ENCODE peak calls at places on chromosomes 6 and 20, in six cellular contexts. Y is OCI-M1; N is fibroblast of pulmonary artery; O is NCI-H1105; V is activated CD4-positive, alpha-beta T cell treated with anti-CD3 and anti-CD28 coated beads for 24 hours; J is Right ventricle myocardium inferior. E is an unnamed sample.

GRCh38 chr6:34315780-34316179 is 67.0 kb upstream of the SMIM29 start:
- DNase-seq in J (no peak), Y (peak), N (no peak), V (no peak), O (no peak), E (no peak)

GRCh38 chr6:105209950-105210706 is 30.3 kb upstream of the POPDC3 start:
- DNase-seq in Y (peak), J (no peak), O (no peak), N (peak), V (no peak), E (no peak)

GRCh38 chr6:152596706-152597105 is 40.5 kb downstream of the SYNE1 start:
- DNase-seq in J (no peak), O (no peak), N (no peak), Y (no peak), V (no peak), E (no peak)

GRCh38 chr20:62048346-62048761 is 17.3 kb downstream of the TAF4 start:
- DNase-seq in O (no peak), Y (no peak), N (no peak), J (no peak), V (no peak), E (no peak)

GRCh38 chr6:146287691-146288369 is 255.8 kb upstream of the RAB32 start:
- DNase-seq in V (no peak), J (no peak), N (peak), O (no peak), Y (peak), E (no peak)

GRCh38 chr6:157521665-157522335 is 140.8 kb downstream of the ZDHHC14 start:
- DNase-seq in Y (no peak), O (no peak), V (no peak), N (peak), J (no peak), E (no peak)

GRCh38 chr6:76867182-76867581 is 596.1 kb downstream of the HTR1B start:
- DNase-seq in J (no peak), O (no peak), Y (no peak), V (no peak), N (no peak), E (no peak)

GRCh38 chr6:122407712-122408111 is 8.3 kb downstream of the HSF2 start:
- DNase-seq in J (no peak), Y (peak), V (no peak), O (no peak), N (no peak), E (no peak)

GRCh38 chr6:26342106-26342999 is 22.6 kb upstream of the BTN3A2 start:
- DNase-seq in O (peak), V (no peak), Y (peak), N (peak), J (no peak), E (no peak)

GRCh38 chr6:114297135-114297534 is 45.7 kb downstream of the HS3ST5 start:
- DNase-seq in O (no peak), V (no peak), J (no peak), N (no peak), Y (no peak), E (no peak)

GRCh38 chr6:102798631-102799030 is 1405.1 kb downstream of the GRIK2 start:
- DNase-seq in N (no peak), J (no peak), Y (no peak), O (no peak), V (no peak), E (no peak)

GRCh38 chr6:44940367-44940766 is 387.8 kb upstream of the RUNX2 start:
- DNase-seq in O (no peak), N (no peak), Y (no peak), J (no peak), V (no peak), E (no peak)

GRCh38 chr6:125793280-125793679 is 2.5 kb downstream of the NCOA7 start:
- DNase-seq in Y (no peak), O (no peak), J (no peak), N (peak), V (no peak), E (no peak)

GRCh38 chr6:138662474-138662873 is 111.1 kb upstream of the CCDC28A start:
- DNase-seq in V (no peak), Y (no peak), N (peak), O (no peak), J (no peak), E (no peak)

GRCh38 chr20:3794701-3795420 is 1.2 kb upstream of the CDC25B start:
- DNase-seq in J (peak), V (no peak), O (no peak), Y (no peak), N (no peak), E (no peak)

GRCh38 chr20:35462351-35462750 is 7.0 kb downstream of the CEP250 start:
- DNase-seq in O (peak), V (no peak), N (no peak), Y (peak), J (no peak), E (no peak)

GRCh38 chr6:52409499-52409898 is 10.6 kb upstream of the EFHC1 start:
- DNase-seq in Y (peak), J (no peak), V (no peak), N (peak), O (no peak), E (no peak)

GRCh38 chr6:130720076-130720475 is 107.1 kb upstream of the SMLR1 start:
- DNase-seq in N (no peak), V (no peak), O (no peak), Y (no peak), J (no peak), E (peak)

GRCh38 chr6:146582857-146583256 is 15.9 kb upstream of the ADGB start:
- DNase-seq in O (peak), V (no peak), N (peak), J (peak), Y (peak), E (no peak)

GRCh38 chr6:135537782-135538301 is 40.3 kb upstream of the AHI1 start:
- DNase-seq in O (no peak), N (peak), Y (peak), V (no peak), J (no peak), E (peak)

GRCh38 chr6:21115111-21115510 is 478.4 kb upstream of the SOX4 start:
- DNase-seq in N (peak), Y (no peak), O (peak), V (no peak), J (no peak), E (no peak)

GRCh38 chr20:61321481-61321880 is 69.4 kb downstream of the CDH4 start:
- DNase-seq in V (no peak), Y (no peak), O (no peak), J (no peak), N (no peak), E (no peak)

GRCh38 chr6:112416885-112417284 is 69.8 kb downstream of the RFPL4B start:
- DNase-seq in Y (no peak), N (no peak), O (no peak), J (no peak), V (no peak), E (no peak)

GRCh38 chr6:70080443-70081062 is 214.2 kb downstream of the COL19A1 start:
- DNase-seq in J (no peak), V (no peak), Y (peak), O (no peak), N (no peak), E (no peak)

GRCh38 chr20:63767456-63767855 is 27.9 kb downstream of the SLC2A4RG start:
- DNase-seq in O (no peak), Y (no peak), V (no peak), J (no peak), N (no peak), E (no peak)

GRCh38 chr6:117446851-117447250 is 21.1 kb upstream of the ROS1 start:
- DNase-seq in O (no peak), V (no peak), N (no peak), J (no peak), Y (no peak), E (no peak)

GRCh38 chr20:55597526-55597925 is 407.8 kb downstream of the CBLN4 start:
- DNase-seq in O (no peak), V (no peak), N (no peak), Y (no peak), J (no peak), E (no peak)

GRCh38 chr6:2149370-2150006 is 95.9 kb downstream of the GMDS start:
- DNase-seq in J (no peak), Y (no peak), N (no peak), V (no peak), O (no peak), E (no peak)

E was measured in stimulated activated CD8-positive, alpha-beta memory T cell treated with anti-CD3 and anti-CD28 coated beads, Interleukin-15, amount 100 ng/mL, for 48 hours.